ENCODE peak calls at places on chromosomes 13 and 19, in eight cellular contexts. P is putamen; K is RPMI7951; W is kidney glomerular epithelial cell; H is GM23248; B is effector CD4-positive, alpha-beta T cell; O is neural crest cell; N is T-helper 9 cell. R is an unnamed sample.
A peak's percentile ranks its signal among the peaks of the same experiment; 100 is the strongest.

GRCh38 chr19:39698535-39698934 is 5.7 kb upstream of the LGALS14 start:
- DNase-seq in P (no peak), K (no peak), W (no peak), H (no peak), B (no peak), O (no peak), N (no peak), R (no peak)

GRCh38 chr13:37226966-37227365 is 121.5 kb upstream of the CSNK1A1L start:
- DNase-seq in P (no peak), K (no peak), W (no peak), H (peak; percentile 48), B (no peak), O (no peak), N (no peak), R (no peak)

GRCh38 chr13:33639158-33639557 is 178.8 kb upstream of the RFC3 start:
- DNase-seq in P (no peak), K (peak; percentile 35), W (no peak), H (peak; percentile 94), B (no peak), O (no peak), N (no peak), R (no peak)

GRCh38 chr13:41991936-41992335 is 31.0 kb upstream of the VWA8 start:
- DNase-seq in P (no peak), K (no peak), W (no peak), H (no peak), B (no peak), O (no peak), N (no peak), R (no peak)

GRCh38 chr13:113798200-113798811 is 39.3 kb downstream of the TMEM255B start:
- DNase-seq in P (no peak), K (no peak), W (no peak), H (no peak), B (no peak), O (no peak), N (no peak), R (no peak)

GRCh38 chr19:7292352-7292949 is 1.8 kb downstream of the INSR start:
- DNase-seq in P (no peak), K (no peak), W (no peak), H (no peak), B (no peak), O (no peak), N (no peak), R (no peak)

GRCh38 chr19:7083076-7083956 is 13.8 kb downstream of the ZNF557 start:
- DNase-seq in P (no peak), K (peak; percentile 40), W (no peak), H (peak; percentile 43), B (no peak), O (no peak), N (no peak), R (no peak)

GRCh38 chr13:77523386-77523785 is 12.1 kb upstream of the SCEL start:
- DNase-seq in P (no peak), K (no peak), W (no peak), H (no peak), B (no peak), O (no peak), N (no peak), R (no peak)

GRCh38 chr13:30892966-30893365 is 13.1 kb upstream of the MEDAG start:
- DNase-seq in P (no peak), K (no peak), W (no peak), H (peak; percentile 82), B (no peak), O (peak; percentile 47), N (no peak), R (no peak)

GRCh38 chr19:41324921-41325639 is 15.1 kb downstream of the CCDC97 start:
- DNase-seq in P (no peak), K (peak; percentile 81), W (peak; percentile 66), H (peak; percentile 92), B (no peak), O (no peak), N (no peak), R (no peak)

GRCh38 chr13:95500136-95500718 is 52.3 kb upstream of the CLDN10 start:
- DNase-seq in P (no peak), K (no peak), W (no peak), H (no peak), B (no peak), O (no peak), N (no peak), R (no peak)

GRCh38 chr13:49791214-49791752 is 1.2 kb downstream of the KPNA3 start:
- DNase-seq in P (peak; percentile 37), K (peak; percentile 14), W (peak; percentile 30), H (peak; percentile 40), B (peak; percentile 4), O (no peak), N (no peak), R (peak; percentile 60)

GRCh38 chr13:26184791-26185250 is 37.3 kb downstream of the RNF6 start:
- DNase-seq in P (peak; percentile 76), K (peak; percentile 61), W (peak; percentile 47), H (peak; percentile 82), B (peak; percentile 66), O (peak; percentile 66), N (peak; percentile 59), R (peak; percentile 89)